ENCODE peak calls at places on chromosomes 6 and 20, in six cellular contexts. One of them, this sample, is unnamed.

GRCh38 chr6:106133040-106133439 is 46.9 kb downstream of the PRDM1 start:
- DNase-seq in uterus: no peak
- DNase-seq in HEK293T: no peak
- DNase-seq in mucosa of descending colon: no peak
- DNase-seq in glutamatergic neuron: no peak
- DNase-seq in T-helper 17 cell: no peak
- DNase-seq in this sample: no peak

GRCh38 chr6:46138281-46138680 is 8.5 kb downstream of the ENPP4 start:
- DNase-seq in HEK293T: no peak
- DNase-seq in glutamatergic neuron: no peak
- DNase-seq in mucosa of descending colon: no peak
- DNase-seq in T-helper 17 cell: no peak
- DNase-seq in uterus: no peak
- DNase-seq in this sample: no peak

GRCh38 chr6:26044140-26045045 is 42.8 kb upstream of the HFE start:
- DNase-seq in uterus: peak; percentile 33
- DNase-seq in glutamatergic neuron: no peak
- DNase-seq in mucosa of descending colon: peak; percentile 62
- DNase-seq in HEK293T: no peak
- DNase-seq in T-helper 17 cell: peak; percentile 32
- DNase-seq in this sample: no peak

GRCh38 chr6:69791065-69791471 is 5.7 kb downstream of the LMBRD1 start:
- DNase-seq in mucosa of descending colon: no peak
- DNase-seq in glutamatergic neuron: no peak
- DNase-seq in HEK293T: no peak
- DNase-seq in uterus: no peak
- DNase-seq in T-helper 17 cell: no peak
- DNase-seq in this sample: no peak

GRCh38 chr20:3414122-3414521 is 6.7 kb upstream of the DNAAF9 start:
- DNase-seq in HEK293T: no peak
- DNase-seq in mucosa of descending colon: no peak
- DNase-seq in T-helper 17 cell: no peak
- DNase-seq in glutamatergic neuron: no peak
- DNase-seq in uterus: no peak
- DNase-seq in this sample: no peak

GRCh38 chr20:41249781-41250281 is 67.7 kb downstream of the ZHX3 start:
- DNase-seq in uterus: peak; percentile 50
- DNase-seq in mucosa of descending colon: no peak
- DNase-seq in HEK293T: peak; percentile 49
- DNase-seq in T-helper 17 cell: no peak
- DNase-seq in glutamatergic neuron: no peak
- DNase-seq in this sample: no peak

GRCh38 chr6:111087871-111088667 is 766 bp downstream of the SLC16A10 start:
- DNase-seq in T-helper 17 cell: peak; percentile 52
- DNase-seq in glutamatergic neuron: peak; percentile 19
- DNase-seq in HEK293T: peak; percentile 53
- DNase-seq in uterus: no peak
- DNase-seq in mucosa of descending colon: peak; percentile 64
- DNase-seq in this sample: no peak

GRCh38 chr6:157075549-157076426 is 247.5 kb downstream of the TMEM242 start:
- DNase-seq in HEK293T: no peak
- DNase-seq in mucosa of descending colon: no peak
- DNase-seq in T-helper 17 cell: no peak
- DNase-seq in uterus: no peak
- DNase-seq in glutamatergic neuron: no peak
- DNase-seq in this sample: no peak

GRCh38 chr20:13117200-13117599 is 103.9 kb upstream of the ISM1 start:
- DNase-seq in mucosa of descending colon: no peak
- DNase-seq in uterus: no peak
- DNase-seq in glutamatergic neuron: no peak
- DNase-seq in HEK293T: no peak
- DNase-seq in T-helper 17 cell: no peak
- DNase-seq in this sample: no peak

GRCh38 chr6:3297909-3298308 is 39.2 kb downstream of the PSMG4 start:
- DNase-seq in T-helper 17 cell: no peak
- DNase-seq in mucosa of descending colon: no peak
- DNase-seq in HEK293T: no peak
- DNase-seq in glutamatergic neuron: peak; percentile 17
- DNase-seq in uterus: no peak
- DNase-seq in this sample: no peak

GRCh38 chr6:84618046-84618752 is 146.2 kb downstream of the TBX18 start:
- DNase-seq in uterus: no peak
- DNase-seq in glutamatergic neuron: no peak
- DNase-seq in mucosa of descending colon: no peak
- DNase-seq in HEK293T: no peak
- DNase-seq in T-helper 17 cell: no peak
- DNase-seq in this sample: no peak

GRCh38 chr6:117502580-117502979 is 20.1 kb downstream of the DCBLD1 start:
- DNase-seq in mucosa of descending colon: no peak
- DNase-seq in HEK293T: no peak
- DNase-seq in uterus: no peak
- DNase-seq in T-helper 17 cell: no peak
- DNase-seq in glutamatergic neuron: no peak
- DNase-seq in this sample: no peak

GRCh38 chr20:848218-848617 is 14.7 kb downstream of the FAM110A start:
- DNase-seq in uterus: no peak
- DNase-seq in glutamatergic neuron: peak; percentile 71
- DNase-seq in mucosa of descending colon: no peak
- DNase-seq in HEK293T: no peak
- DNase-seq in T-helper 17 cell: no peak
- DNase-seq in this sample: no peak

GRCh38 chr20:64100946-64101688 is 6.2 kb downstream of the NPBWR2 start:
- DNase-seq in T-helper 17 cell: no peak
- DNase-seq in mucosa of descending colon: no peak
- DNase-seq in glutamatergic neuron: peak; percentile 2
- DNase-seq in HEK293T: no peak
- DNase-seq in uterus: no peak
- DNase-seq in this sample: no peak

GRCh38 chr6:5764401-5764955 is 242.2 kb downstream of the NRN1 start:
- DNase-seq in HEK293T: no peak
- DNase-seq in uterus: no peak
- DNase-seq in mucosa of descending colon: no peak
- DNase-seq in T-helper 17 cell: no peak
- DNase-seq in glutamatergic neuron: no peak
- DNase-seq in this sample: no peak

GRCh38 chr6:147381734-147382133 is 126.8 kb upstream of the SAMD5 start:
- DNase-seq in mucosa of descending colon: no peak
- DNase-seq in uterus: no peak
- DNase-seq in glutamatergic neuron: no peak
- DNase-seq in HEK293T: no peak
- DNase-seq in T-helper 17 cell: no peak
- DNase-seq in this sample: no peak

GRCh38 chr6:25389501-25389900 is 110.3 kb downstream of the CARMIL1 start:
- DNase-seq in glutamatergic neuron: no peak
- DNase-seq in T-helper 17 cell: no peak
- DNase-seq in uterus: no peak
- DNase-seq in HEK293T: no peak
- DNase-seq in mucosa of descending colon: no peak
- DNase-seq in this sample: no peak

GRCh38 chr6:87907521-87907920 is 140.1 kb upstream of the SPACA1 start:
- DNase-seq in T-helper 17 cell: no peak
- DNase-seq in HEK293T: no peak
- DNase-seq in glutamatergic neuron: no peak
- DNase-seq in uterus: no peak
- DNase-seq in mucosa of descending colon: no peak
- DNase-seq in this sample: no peak

GRCh38 chr6:34466242-34467185 is 638 bp downstream of the PACSIN1 start:
- DNase-seq in HEK293T: no peak
- DNase-seq in uterus: no peak
- DNase-seq in mucosa of descending colon: no peak
- DNase-seq in T-helper 17 cell: no peak
- DNase-seq in glutamatergic neuron: no peak
- DNase-seq in this sample: no peak

GRCh38 chr6:33787336-33787953 is 1.5 kb downstream of the LEMD2 start:
- DNase-seq in glutamatergic neuron: no peak
- DNase-seq in T-helper 17 cell: no peak
- DNase-seq in mucosa of descending colon: no peak
- DNase-seq in uterus: no peak
- DNase-seq in HEK293T: no peak
- DNase-seq in this sample: no peak

GRCh38 chr6:6970851-6971250 is 136.9 kb upstream of the RREB1 start:
- DNase-seq in mucosa of descending colon: peak; percentile 29
- DNase-seq in glutamatergic neuron: no peak
- DNase-seq in HEK293T: no peak
- DNase-seq in T-helper 17 cell: no peak
- DNase-seq in uterus: no peak
- DNase-seq in this sample: no peak

GRCh38 chr6:88761237-88762031 is 202.0 kb downstream of the RNGTT start:
- DNase-seq in mucosa of descending colon: no peak
- DNase-seq in glutamatergic neuron: no peak
- DNase-seq in HEK293T: no peak
- DNase-seq in T-helper 17 cell: no peak
- DNase-seq in uterus: no peak
- DNase-seq in this sample: no peak

GRCh38 chr6:105364243-105364642 is 38.6 kb downstream of the PREP start:
- DNase-seq in T-helper 17 cell: no peak
- DNase-seq in mucosa of descending colon: no peak
- DNase-seq in glutamatergic neuron: no peak
- DNase-seq in uterus: no peak
- DNase-seq in HEK293T: no peak
- DNase-seq in this sample: no peak

GRCh38 chr6:154653853-154654252 is 79.4 kb upstream of the SCAF8 start:
- DNase-seq in HEK293T: no peak
- DNase-seq in glutamatergic neuron: no peak
- DNase-seq in T-helper 17 cell: no peak
- DNase-seq in uterus: peak; percentile 21
- DNase-seq in mucosa of descending colon: no peak
- DNase-seq in this sample: peak; percentile 46

GRCh38 chr6:4134841-4135664 is at the start of gene ECI2:
- DNase-seq in T-helper 17 cell: no peak
- DNase-seq in HEK293T: peak; percentile 58
- DNase-seq in glutamatergic neuron: peak; percentile 71
- DNase-seq in mucosa of descending colon: peak; percentile 82
- DNase-seq in uterus: no peak
- DNase-seq in this sample: no peak

GRCh38 chr6:136726837-136727557 is 65.3 kb downstream of the MAP3K5 start:
- DNase-seq in T-helper 17 cell: no peak
- DNase-seq in HEK293T: no peak
- DNase-seq in uterus: no peak
- DNase-seq in glutamatergic neuron: no peak
- DNase-seq in mucosa of descending colon: no peak
- DNase-seq in this sample: no peak

GRCh38 chr20:39249798-39250197 is 287.7 kb downstream of the DHX35 start:
- DNase-seq in glutamatergic neuron: no peak
- DNase-seq in mucosa of descending colon: no peak
- DNase-seq in HEK293T: no peak
- DNase-seq in uterus: no peak
- DNase-seq in T-helper 17 cell: no peak
- DNase-seq in this sample: no peak

GRCh38 chr6:42217165-42217522 is 517 bp downstream of the MRPS10 start:
- DNase-seq in HEK293T: no peak
- DNase-seq in T-helper 17 cell: no peak
- DNase-seq in mucosa of descending colon: no peak
- DNase-seq in glutamatergic neuron: no peak
- DNase-seq in uterus: no peak
- DNase-seq in this sample: no peak

GRCh38 chr20:19964289-19965263 is 52.6 kb upstream of the NAA20 start:
- DNase-seq in glutamatergic neuron: no peak
- DNase-seq in T-helper 17 cell: no peak
- DNase-seq in HEK293T: no peak
- DNase-seq in mucosa of descending colon: no peak
- DNase-seq in uterus: peak; percentile 78
- DNase-seq in this sample: peak; percentile 70

GRCh38 chr6:19895866-19896579 is 58.9 kb downstream of the ID4 start:
- DNase-seq in T-helper 17 cell: no peak
- DNase-seq in mucosa of descending colon: no peak
- DNase-seq in glutamatergic neuron: no peak
- DNase-seq in HEK293T: no peak
- DNase-seq in uterus: no peak
- DNase-seq in this sample: no peak

GRCh38 chr6:70108230-70108629 is 194.7 kb downstream of the COL9A1 start:
- DNase-seq in T-helper 17 cell: no peak
- DNase-seq in HEK293T: peak; percentile 26
- DNase-seq in uterus: no peak
- DNase-seq in mucosa of descending colon: no peak
- DNase-seq in glutamatergic neuron: no peak
- DNase-seq in this sample: no peak

GRCh38 chr6:88376759-88377387 is 210.7 kb upstream of the CNR1 start:
- DNase-seq in HEK293T: no peak
- DNase-seq in mucosa of descending colon: no peak
- DNase-seq in uterus: no peak
- DNase-seq in glutamatergic neuron: no peak
- DNase-seq in T-helper 17 cell: no peak
- DNase-seq in this sample: no peak

GRCh38 chr20:16397053-16397452 is 176.2 kb downstream of the KIF16B start:
- DNase-seq in mucosa of descending colon: no peak
- DNase-seq in HEK293T: no peak
- DNase-seq in T-helper 17 cell: no peak
- DNase-seq in uterus: peak; percentile 64
- DNase-seq in glutamatergic neuron: no peak
- DNase-seq in this sample: peak; percentile 80

GRCh38 chr20:44593721-44594120 is 11.3 kb downstream of the PKIG start:
- DNase-seq in glutamatergic neuron: no peak
- DNase-seq in uterus: no peak
- DNase-seq in T-helper 17 cell: no peak
- DNase-seq in HEK293T: no peak
- DNase-seq in mucosa of descending colon: no peak
- DNase-seq in this sample: no peak

GRCh38 chr6:3773696-3774298 is 22.3 kb upstream of the PXDC1 start:
- DNase-seq in HEK293T: no peak
- DNase-seq in T-helper 17 cell: no peak
- DNase-seq in mucosa of descending colon: no peak
- DNase-seq in glutamatergic neuron: no peak
- DNase-seq in uterus: peak; percentile 47
- DNase-seq in this sample: no peak

GRCh38 chr20:63707558-63708300 is at the start of the genes ARFRP1 and ZGPAT:
- DNase-seq in uterus: peak; percentile 90
- DNase-seq in HEK293T: peak; percentile 91
- DNase-seq in T-helper 17 cell: peak; percentile 79
- DNase-seq in mucosa of descending colon: peak; percentile 95
- DNase-seq in glutamatergic neuron: peak; percentile 94
- DNase-seq in this sample: peak; percentile 91

GRCh38 chr6:104003803-104004516 is 855.8 kb downstream of the HACE1 start:
- DNase-seq in glutamatergic neuron: no peak
- DNase-seq in uterus: no peak
- DNase-seq in mucosa of descending colon: no peak
- DNase-seq in HEK293T: no peak
- DNase-seq in T-helper 17 cell: no peak
- DNase-seq in this sample: no peak

GRCh38 chr20:45407067-45407745 is 883 bp upstream of the DBNDD2 start:
- DNase-seq in T-helper 17 cell: no peak
- DNase-seq in mucosa of descending colon: peak; percentile 73
- DNase-seq in HEK293T: peak; percentile 17
- DNase-seq in glutamatergic neuron: peak; percentile 40
- DNase-seq in uterus: peak; percentile 53
- DNase-seq in this sample: no peak

This sample was measured in ureter.